ENCODE peak calls at places on chromosome 7, in seven cellular contexts. V is adrenal gland; G is dorsolateral prefrontal cortex; H is Daoy; L is epithelial cell of prostate; C is tibial nerve; N is stimulated activated naive B cell treated with anti-CD40 and anti-IgM and Interleukin-4, amounts not matched to agents 10 μg/mL and 1 μg/mL and 100 μg/mL, for 72 hours. W is an unnamed sample.

GRCh38 chr7:70434376-70434775 is 697.6 kb upstream of the GALNT17 start:
- DNase-seq in V (no peak), G (no peak), H (no peak), L (no peak), C (no peak), N (no peak), W (no peak)

GRCh38 chr7:139620676-139621344 is 97.3 kb downstream of the CLEC2L start:
- DNase-seq in V (peak), G (peak), H (peak), L (no peak), C (no peak), N (peak), W (no peak)

GRCh38 chr7:123883154-123883553 is 38.2 kb downstream of the HYAL4 start:
- DNase-seq in V (no peak), G (no peak), H (no peak), L (no peak), C (no peak), N (no peak), W (no peak)

GRCh38 chr7:105805619-105806018 is 70.8 kb downstream of the ATXN7L1 start:
- DNase-seq in V (no peak), G (no peak), H (peak), L (no peak), C (no peak), N (no peak), W (no peak)

GRCh38 chr7:81441750-81442149 is 328.1 kb downstream of the HGF start:
- DNase-seq in V (no peak), G (no peak), H (no peak), L (no peak), C (no peak), N (no peak), W (no peak)

GRCh38 chr7:47357863-47358262 is 224.0 kb downstream of the TNS3 start:
- DNase-seq in V (no peak), G (no peak), H (no peak), L (no peak), C (no peak), N (no peak), W (no peak)

GRCh38 chr7:100629117-100629711 is 12.1 kb downstream of the TFR2 start:
- DNase-seq in V (peak), G (no peak), H (peak), L (no peak), C (no peak), N (no peak), W (no peak)

GRCh38 chr7:30800785-30801252 is 29.6 kb downstream of the MINDY4 start:
- DNase-seq in V (peak), G (peak), H (peak), L (peak), C (no peak), N (peak), W (peak)

GRCh38 chr7:138665249-138665648 is 35.9 kb downstream of the SVOPL start:
- DNase-seq in V (no peak), G (no peak), H (no peak), L (no peak), C (no peak), N (no peak), W (no peak)

GRCh38 chr7:76048668-76048988 is 722 bp downstream of the MDH2 start:
- DNase-seq in V (peak), G (no peak), H (peak), L (no peak), C (no peak), N (no peak), W (no peak)

GRCh38 chr7:123440202-123440601 is 94.2 kb downstream of the IQUB start:
- DNase-seq in V (no peak), G (no peak), H (no peak), L (no peak), C (no peak), N (no peak), W (no peak)

GRCh38 chr7:74417419-74417971 is 36.2 kb upstream of the GTF2IRD1 start:
- DNase-seq in V (peak), G (peak), H (peak), L (no peak), C (peak), N (peak), W (peak)

GRCh38 chr7:100835903-100836811 is 8.8 kb upstream of the EPHB4 start:
- DNase-seq in V (peak), G (no peak), H (peak), L (no peak), C (no peak), N (no peak), W (peak)

GRCh38 chr7:112296416-112296815 is 89.9 kb downstream of the ZNF277 start:
- DNase-seq in V (no peak), G (no peak), H (no peak), L (no peak), C (no peak), N (no peak), W (no peak)

GRCh38 chr7:42454006-42454405 is 217.0 kb upstream of the GLI3 start:
- DNase-seq in V (no peak), G (no peak), H (no peak), L (no peak), C (no peak), N (no peak), W (no peak)